ENCODE peak calls at places on chromosomes 5 and 9, in four cellular contexts. A is cardiac muscle cell, F is fibroblast of the aortic adventitia, D is heart right ventricle. Y is an unnamed sample.

GRCh38 chr5:135174315-135175096 is 140.5 kb upstream of the PITX1 start:
- DNase-seq in A (no peak), F (no peak), D (no peak), Y (no peak)

GRCh38 chr5:52134013-52134650 is 653.6 kb upstream of the ITGA1 start:
- DNase-seq in D (no peak), A (no peak), F (no peak), Y (no peak)

GRCh38 chr9:15423328-15423985 is 781 bp downstream of the SNAPC3 start:
- DNase-seq in F (peak), D (no peak), A (no peak), Y (no peak)

GRCh38 chr9:38384990-38385848 is 7.3 kb upstream of the ALDH1B1 start:
- DNase-seq in A (no peak), F (no peak), D (no peak), Y (no peak)

GRCh38 chr9:28774433-28775029 is 1201.2 kb upstream of the C9orf72 start:
- DNase-seq in F (peak), A (peak), D (no peak), Y (no peak)

GRCh38 chr9:115396071-115396529 is 278.1 kb upstream of the TNC start:
- DNase-seq in A (no peak), D (no peak), F (peak), Y (no peak)

GRCh38 chr5:127564002-127564769 is 46.7 kb downstream of the PRRC1 start:
- DNase-seq in D (peak), F (peak), A (peak), Y (no peak)

GRCh38 chr5:160747559-160747958 is 104.5 kb downstream of the ATP10B start:
- DNase-seq in D (no peak), F (no peak), A (no peak), Y (no peak)

GRCh38 chr5:142053434-142054253 is 40.8 kb upstream of the GNPDA1 start:
- DNase-seq in D (peak), A (peak), F (peak), Y (no peak)

GRCh38 chr9:93664549-93665120 is 88.3 kb downstream of the PHF2 start:
- DNase-seq in D (no peak), F (no peak), A (no peak), Y (no peak)

DNA sequence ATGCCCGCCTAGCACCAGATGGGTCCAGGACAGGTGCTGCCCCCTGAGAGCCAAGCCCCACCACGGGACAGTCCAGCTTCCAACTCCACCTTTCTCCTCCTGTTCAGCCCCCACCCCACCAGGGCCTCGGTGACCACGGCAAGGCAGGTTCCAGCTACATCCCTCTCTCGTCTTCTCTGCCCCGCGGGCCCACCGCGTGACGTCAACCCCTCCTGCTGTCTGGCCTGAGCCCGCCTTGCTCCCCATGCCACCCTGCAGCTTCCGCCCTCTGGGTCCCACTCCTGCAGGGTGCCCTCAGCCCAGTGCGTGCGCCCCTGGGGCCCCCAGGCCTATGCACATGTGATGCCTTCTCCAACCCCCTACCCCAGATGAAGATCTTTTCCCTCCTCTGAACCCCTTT is 6.8 kb downstream of the GFPT2 start:
- DNase-seq in A (no peak), F (no peak), D (no peak), Y (no peak)
- TF ChIP-seq CTCF in A (no peak), F (no peak), D (no peak), Y (no peak)

DNA sequence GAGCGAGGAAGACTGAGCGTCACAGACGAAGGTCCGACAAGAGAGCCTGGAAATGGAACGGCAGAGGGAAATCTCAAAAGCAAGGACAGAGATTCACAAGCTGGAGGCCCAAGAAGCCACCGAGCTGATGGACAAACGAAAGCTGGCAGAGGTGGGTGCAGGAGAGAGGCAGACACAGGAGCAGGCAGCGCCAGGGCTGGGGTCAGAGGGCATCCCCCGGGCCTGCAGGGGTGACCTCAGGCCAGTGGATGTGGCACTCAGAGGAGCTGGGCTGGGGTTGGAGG is 40.6 kb downstream of the EXD3 start:
- DNase-seq in F (no peak), A (no peak), D (no peak), Y (no peak)
- H3K4me3 ChIP-seq in F (no peak), A (no peak), D (no peak), Y (no peak)

GRCh38 chr5:87900419-87900818 is 368.2 kb downstream of the TMEM161B start:
- DNase-seq in F (no peak), D (no peak), A (no peak), Y (no peak)

GRCh38 chr5:87899109-87900100 is 369.2 kb downstream of the TMEM161B start:
- DNase-seq in A (no peak), F (no peak), D (peak), Y (no peak)
- TF ChIP-seq CTCF in A (no peak), F (no peak), D (no peak), Y (no peak)

GRCh38 chr5:66744040-66744439 is 147.8 kb downstream of the MAST4 start:
- DNase-seq in F (peak), A (no peak), D (peak), Y (no peak)
- H3K4me3 ChIP-seq in F (no peak), A (no peak), D (no peak), Y (no peak)